ENCODE peak calls at places on chromosomes 13 and 19, in eight cellular contexts. J is H9; H is transverse colon; B is gastrocnemius medialis; N is CD4-positive, alpha-beta T cell; D is hepatocyte; M is ascending aorta; E is kidney epithelial cell. S is an unnamed sample.

GRCh38 chr19:10662384-10663251 is 8.5 kb downstream of the ILF3 start:
- DNase-seq in M (no peak), B (no peak), J (no peak), N (no peak), D (no peak), H (no peak), E (no peak), S (no peak)

GRCh38 chr19:3785464-3785937 is 680 bp downstream of the MATK start:
- DNase-seq in J (no peak), H (no peak), B (no peak), D (no peak), E (no peak), M (no peak), N (no peak), S (no peak)

GRCh38 chr13:94825507-94825906 is 113.2 kb upstream of the SOX21 start:
- DNase-seq in M (no peak), H (peak; percentile 25), N (no peak), E (no peak), J (peak; percentile 89), B (peak; percentile 47), D (peak; percentile 59), S (peak; percentile 37)

GRCh38 chr19:55158423-55158822 is 891 bp upstream of the TNNI3 start:
- DNase-seq in D (no peak), M (no peak), J (no peak), E (no peak), B (no peak), N (no peak), H (no peak), S (no peak)

GRCh38 chr19:16679811-16680210 is 18.9 kb downstream of the TMEM38A start:
- DNase-seq in H (no peak), E (no peak), J (no peak), D (no peak), N (no peak), M (no peak), B (no peak), S (no peak)

GRCh38 chr13:23655321-23655720 is 85.1 kb downstream of the TNFRSF19 start:
- DNase-seq in H (no peak), J (no peak), N (no peak), E (no peak), M (no peak), D (no peak), B (no peak), S (no peak)

GRCh38 chr19:54790711-54791110 is 12.7 kb upstream of the KIR2DL4 start:
- DNase-seq in E (no peak), H (no peak), B (no peak), J (no peak), N (no peak), M (no peak), D (no peak), S (no peak)

GRCh38 chr19:17049711-17050280 is 23.2 kb upstream of the CPAMD8 start:
- DNase-seq in M (no peak), N (no peak), B (no peak), J (no peak), H (peak; percentile 33), D (no peak), E (no peak), S (no peak)

GRCh38 chr13:40331802-40332201 is 334.6 kb downstream of the FOXO1 start:
- DNase-seq in N (no peak), E (no peak), J (no peak), H (no peak), D (no peak), B (no peak), M (no peak), S (no peak)

GRCh38 chr13:73945871-73946270 is 188.3 kb downstream of the KLF12 start:
- DNase-seq in E (no peak), N (no peak), D (no peak), B (peak; percentile 18), M (no peak), J (no peak), H (no peak), S (no peak)

GRCh38 chr13:45833663-45834062 is 17.9 kb downstream of the SIAH3 start:
- DNase-seq in N (no peak), H (no peak), E (peak; percentile 63), J (no peak), M (no peak), B (peak; percentile 69), D (peak; percentile 57), S (no peak)

GRCh38 chr19:5536337-5536894 is 31.3 kb downstream of the TINCR start:
- DNase-seq in M (no peak), B (no peak), N (no peak), J (peak; percentile 96), D (peak; percentile 88), E (no peak), H (no peak), S (no peak)

GRCh38 chr19:6963937-6964336 is 57.3 kb downstream of the MBD3L2B start:
- DNase-seq in N (peak; percentile 38), M (no peak), H (no peak), D (no peak), B (no peak), J (no peak), E (no peak), S (no peak)

GRCh38 chr13:33069365-33069764 is 53.1 kb downstream of the KL start:
- DNase-seq in D (no peak), B (no peak), H (no peak), J (no peak), M (no peak), N (no peak), E (no peak), S (no peak)

GRCh38 chr13:38763446-38764381 is 76.8 kb downstream of the FREM2 start:
- DNase-seq in M (no peak), J (peak; percentile 37), H (no peak), N (no peak), E (peak; percentile 5), D (peak; percentile 68), B (no peak), S (no peak)

GRCh38 chr13:76917096-76917495 is 30.9 kb upstream of the KCTD12 start:
- DNase-seq in J (no peak), B (no peak), E (no peak), M (no peak), D (no peak), N (no peak), H (no peak), S (no peak)

GRCh38 chr19:36246006-36246391 is 31.1 kb downstream of the ZNF146 start:
- DNase-seq in D (no peak), H (no peak), M (no peak), B (no peak), J (no peak), E (no peak), N (no peak), S (no peak)

GRCh38 chr13:20206065-20206725 is 13.5 kb upstream of the GJB2 start:
- DNase-seq in J (no peak), H (no peak), N (no peak), D (no peak), B (no peak), M (no peak), E (no peak), S (no peak)

GRCh38 chr19:17110599-17110966 is 35.0 kb downstream of the MYO9B start:
- DNase-seq in M (no peak), H (no peak), J (no peak), E (no peak), B (no peak), D (no peak), N (no peak), S (no peak)

DNA sequence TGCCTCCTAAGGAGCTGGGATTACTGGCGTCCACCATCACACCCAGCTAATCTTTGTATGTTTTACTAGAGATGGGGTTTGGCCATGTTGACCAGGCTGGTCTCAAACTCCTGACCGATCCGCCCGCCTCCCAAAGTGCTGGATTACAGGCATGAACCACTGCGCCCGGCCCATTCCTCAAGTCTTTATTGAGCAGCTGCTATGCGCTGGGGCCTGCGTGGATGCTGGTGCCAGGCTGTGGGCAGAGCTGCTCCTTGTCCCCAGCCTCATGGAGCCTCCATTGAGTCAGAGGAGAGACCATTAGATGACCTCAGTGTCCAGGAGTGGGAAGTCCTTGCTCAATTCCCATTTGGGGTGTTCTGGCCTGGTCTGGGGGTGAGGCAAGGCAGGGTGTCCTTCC is 4.2 kb downstream of the ANGPTL4 start:
- DNase-seq in M (no peak), N (no peak), D (no peak), J (no peak), H (no peak), B (no peak), E (no peak), S (no peak)
- H3K27me3 ChIP-seq in M (no peaks in the 10 kb centered on the region), N (peaks cover 31% of the 10 kb centered on the region), D (peaks cover 5% of the 10 kb centered on the region), J (no peaks in the 10 kb centered on the region), H (peaks cover 25% of the 10 kb centered on the region), B (no peaks in the 10 kb centered on the region), E (no peaks in the 10 kb centered on the region), S (no peaks in the 10 kb centered on the region)

DNA sequence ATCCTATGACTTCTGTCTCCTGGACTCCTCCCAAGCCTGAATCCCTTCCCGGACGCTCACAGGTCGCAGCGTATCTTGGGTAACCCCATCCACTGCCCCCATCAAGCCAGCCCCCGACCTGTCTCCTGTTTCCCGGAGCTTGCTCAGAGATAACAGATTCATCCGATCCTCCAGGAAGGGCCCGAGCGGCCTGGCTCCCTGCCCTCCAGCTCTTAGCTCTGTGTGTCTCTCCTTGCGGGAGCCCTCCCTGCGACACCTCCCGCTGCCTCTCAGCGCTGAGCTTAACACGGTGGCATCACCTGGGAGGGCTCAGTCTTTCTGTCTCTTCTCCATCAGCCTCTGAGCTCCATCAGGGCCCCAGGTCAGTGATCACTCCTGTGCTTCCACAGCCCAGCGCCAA is 4.3 kb upstream of the TMEM255B start:
- DNase-seq in M (no peak), E (no peak), D (no peak), J (no peak), B (no peak), H (no peak), N (no peak), S (no peak)
- H3K27me3 ChIP-seq in M (no peaks in the 10 kb centered on the region), E (peaks cover 10% of the 10 kb centered on the region), D (peaks cover 6% of the 10 kb centered on the region), J (peaks cover 3% of the 10 kb centered on the region), B (peaks cover 6% of the 10 kb centered on the region), H (peaks cover 11% of the 10 kb centered on the region), N (peaks cover 12% of the 10 kb centered on the region), S (no peaks in the 10 kb centered on the region)

GRCh38 chr19:45216677-45217076 is 28.5 kb downstream of the EXOC3L2 start:
- DNase-seq in H (no peak), B (no peak), J (no peak), M (no peak), E (no peak), N (no peak), D (no peak), S (no peak)

GRCh38 chr19:45218426-45218825 is 26.8 kb downstream of the EXOC3L2 start:
- DNase-seq in H (no peak), J (no peak), D (no peak), N (no peak), M (no peak), E (no peak), B (no peak), S (no peak)

GRCh38 chr19:45217193-45217956 is 27.8 kb downstream of the EXOC3L2 start:
- DNase-seq in M (no peak), B (no peak), J (no peak), H (no peak), E (no peak), D (peak; percentile 30), N (no peak), S (no peak)

GRCh38 chr19:45215391-45216191 is 29.6 kb downstream of the EXOC3L2 start:
- DNase-seq in J (peak; percentile 67), D (peak; percentile 27), B (no peak), M (no peak), H (no peak), E (peak; percentile 2), N (no peak), S (no peak)

GRCh38 chr19:45218887-45219780 is 26.1 kb downstream of the EXOC3L2 start:
- DNase-seq in N (no peak), D (no peak), E (no peak), H (no peak), M (no peak), B (no peak), J (no peak), S (no peak)
- H3K27me3 ChIP-seq in N (peaks cover 35% of the 10 kb centered on the region), D (peaks cover 80% of the 10 kb centered on the region), E (peaks cover 53% of the 10 kb centered on the region), H (peaks cover 84% of the 10 kb centered on the region), M (peaks cover 7% of the 10 kb centered on the region), B (peaks cover 24% of the 10 kb centered on the region), J (peaks cover 14% of the 10 kb centered on the region), S (peaks cover 51% of the 10 kb centered on the region)

GRCh38 chr19:45217957-45218334 is 27.3 kb downstream of the EXOC3L2 start:
- DNase-seq in M (no peak), J (no peak), D (no peak), N (no peak), B (no peak), H (no peak), E (no peak), S (no peak)
- H3K27me3 ChIP-seq in M (peaks cover 7% of the 10 kb centered on the region), J (peaks cover 14% of the 10 kb centered on the region), D (peaks cover 84% of the 10 kb centered on the region), N (peaks cover 32% of the 10 kb centered on the region), B (peaks cover 24% of the 10 kb centered on the region), H (peaks cover 75% of the 10 kb centered on the region), E (peaks cover 47% of the 10 kb centered on the region), S (peaks cover 51% of the 10 kb centered on the region)